ENCODE peak calls at places on chromosome 10, in six cellular contexts. One of them, this sample, is unnamed.

GRCh38 chr10:77553311-77553710 is 84.3 kb downstream of the KCNMA1 start:
- DNase-seq in activated T-cell treated with anti-CD3 and anti-CD28 coated beads, Interleukin-2, amount 50 U/mL, for 72 hours: no peak
- DNase-seq in amniotic stem cell: no peak
- DNase-seq in naive B cell: no peak
- DNase-seq in M059J: no peak
- DNase-seq in fibroblast of the aortic adventitia: no peak
- DNase-seq in this sample: no peak

GRCh38 chr10:79116363-79116762 is 47.6 kb downstream of the ZMIZ1 start:
- DNase-seq in M059J: no peak
- DNase-seq in fibroblast of the aortic adventitia: no peak
- DNase-seq in amniotic stem cell: no peak
- DNase-seq in activated T-cell treated with anti-CD3 and anti-CD28 coated beads, Interleukin-2, amount 50 U/mL, for 72 hours: no peak
- DNase-seq in naive B cell: no peak
- DNase-seq in this sample: no peak

GRCh38 chr10:75651452-75651851 is 220.0 kb downstream of the LRMDA start:
- DNase-seq in fibroblast of the aortic adventitia: peak
- DNase-seq in naive B cell: no peak
- DNase-seq in amniotic stem cell: no peak
- DNase-seq in M059J: peak
- DNase-seq in activated T-cell treated with anti-CD3 and anti-CD28 coated beads, Interleukin-2, amount 50 U/mL, for 72 hours: no peak
- DNase-seq in this sample: no peak

GRCh38 chr10:124329941-124330340 is 88.8 kb downstream of the OAT start:
- DNase-seq in naive B cell: no peak
- DNase-seq in amniotic stem cell: no peak
- DNase-seq in fibroblast of the aortic adventitia: no peak
- DNase-seq in M059J: no peak
- DNase-seq in activated T-cell treated with anti-CD3 and anti-CD28 coated beads, Interleukin-2, amount 50 U/mL, for 72 hours: no peak
- DNase-seq in this sample: no peak

GRCh38 chr10:21403256-21404015 is 122.0 kb downstream of the SKIDA1 start:
- DNase-seq in fibroblast of the aortic adventitia: no peak
- DNase-seq in naive B cell: no peak
- DNase-seq in amniotic stem cell: no peak
- DNase-seq in activated T-cell treated with anti-CD3 and anti-CD28 coated beads, Interleukin-2, amount 50 U/mL, for 72 hours: no peak
- DNase-seq in M059J: no peak
- DNase-seq in this sample: no peak

GRCh38 chr10:69466158-69466490 is 14.9 kb downstream of the TSPAN15 start:
- DNase-seq in fibroblast of the aortic adventitia: no peak
- DNase-seq in M059J: no peak
- DNase-seq in amniotic stem cell: no peak
- DNase-seq in activated T-cell treated with anti-CD3 and anti-CD28 coated beads, Interleukin-2, amount 50 U/mL, for 72 hours: no peak
- DNase-seq in naive B cell: no peak
- DNase-seq in this sample: no peak

GRCh38 chr10:132542086-132542775 is 4.6 kb downstream of the INPP5A start:
- DNase-seq in fibroblast of the aortic adventitia: no peak
- DNase-seq in activated T-cell treated with anti-CD3 and anti-CD28 coated beads, Interleukin-2, amount 50 U/mL, for 72 hours: no peak
- DNase-seq in naive B cell: no peak
- DNase-seq in M059J: no peak
- DNase-seq in amniotic stem cell: no peak
- DNase-seq in this sample: no peak

GRCh38 chr10:110500515-110500905 is 2.8 kb downstream of the DUSP5 start:
- DNase-seq in amniotic stem cell: peak
- DNase-seq in M059J: peak
- DNase-seq in fibroblast of the aortic adventitia: peak
- DNase-seq in activated T-cell treated with anti-CD3 and anti-CD28 coated beads, Interleukin-2, amount 50 U/mL, for 72 hours: no peak
- DNase-seq in naive B cell: no peak
- DNase-seq in this sample: no peak

GRCh38 chr10:64071218-64071617 is 550.0 kb downstream of the REEP3 start:
- DNase-seq in amniotic stem cell: no peak
- DNase-seq in M059J: no peak
- DNase-seq in activated T-cell treated with anti-CD3 and anti-CD28 coated beads, Interleukin-2, amount 50 U/mL, for 72 hours: no peak
- DNase-seq in fibroblast of the aortic adventitia: no peak
- DNase-seq in naive B cell: no peak
- DNase-seq in this sample: no peak

GRCh38 chr10:61635946-61636345 is 26.8 kb upstream of the CABCOCO1 start:
- DNase-seq in naive B cell: no peak
- DNase-seq in fibroblast of the aortic adventitia: peak
- DNase-seq in M059J: peak
- DNase-seq in activated T-cell treated with anti-CD3 and anti-CD28 coated beads, Interleukin-2, amount 50 U/mL, for 72 hours: no peak
- DNase-seq in amniotic stem cell: no peak
- DNase-seq in this sample: no peak

GRCh38 chr10:114491419-114491818 is 87.1 kb upstream of the AFAP1L2 start:
- DNase-seq in M059J: no peak
- DNase-seq in fibroblast of the aortic adventitia: peak
- DNase-seq in naive B cell: no peak
- DNase-seq in amniotic stem cell: no peak
- DNase-seq in activated T-cell treated with anti-CD3 and anti-CD28 coated beads, Interleukin-2, amount 50 U/mL, for 72 hours: no peak
- DNase-seq in this sample: no peak

This sample was measured in germinal center.